ENCODE peak calls at places on chromosomes 5 and 9, in eight cellular contexts. M, W, Y, H, Z, N, B and R are unnamed samples.
A peak's percentile ranks its signal among the peaks of the same experiment; 100 is the strongest.

GRCh38 chr5:101977729-101978345 is 318.2 kb downstream of the SLCO4C1 start:
- DNase-seq in M (peak; percentile 56), W (peak; percentile 71), Y (no peak), H (no peak), Z (peak; percentile 54), N (no peak), B (no peak), R (no peak)

GRCh38 chr9:127950513-127951210 is 13.0 kb upstream of the DPM2 start:
- DNase-seq in M (no peak), W (no peak), Y (no peak), H (no peak), Z (no peak), N (no peak), B (peak; percentile 81), R (no peak)

GRCh38 chr9:109880276-109881169 is 100.5 kb downstream of the PALM2AKAP2 start:
- DNase-seq in M (peak; percentile 24), W (no peak), Y (no peak), H (no peak), Z (peak; percentile 28), N (no peak), B (no peak), R (peak; percentile 14)

GRCh38 chr9:102950341-102950740 is 44.8 kb upstream of the CYLC2 start:
- DNase-seq in M (no peak), W (no peak), Y (no peak), H (no peak), Z (no peak), N (no peak), B (no peak), R (no peak)

GRCh38 chr9:131227112-131228058 is 48.9 kb downstream of the FAM78A start:
- DNase-seq in M (peak; percentile 22), W (no peak), Y (no peak), H (no peak), Z (peak; percentile 50), N (no peak), B (peak; percentile 77), R (no peak)

GRCh38 chr5:37272564-37272963 is 23.4 kb upstream of the CPLANE1 start:
- DNase-seq in M (no peak), W (no peak), Y (no peak), H (no peak), Z (no peak), N (peak; percentile 50), B (no peak), R (no peak)

GRCh38 chr9:85971731-85972130 is 30.8 kb downstream of the NAA35 start:
- DNase-seq in M (peak; percentile 19), W (no peak), Y (no peak), H (no peak), Z (no peak), N (no peak), B (no peak), R (no peak)

GRCh38 chr5:155094455-155094854 is 80.9 kb downstream of the KIF4B start:
- DNase-seq in M (no peak), W (no peak), Y (no peak), H (no peak), Z (no peak), N (no peak), B (no peak), R (no peak)

GRCh38 chr9:127955294-127956015 is 17.8 kb upstream of the DPM2 start:
- DNase-seq in M (no peak), W (peak; percentile 86), Y (no peak), H (no peak), Z (peak; percentile 79), N (peak; percentile 85), B (peak; percentile 74), R (peak; percentile 70)

GRCh38 chr5:10354048-10354872 is 765 bp downstream of the MARCHF6 start:
- DNase-seq in M (peak; percentile 60), W (peak; percentile 50), Y (peak; percentile 59), H (no peak), Z (no peak), N (peak; percentile 60), B (peak; percentile 79), R (peak; percentile 42)

GRCh38 chr5:91297994-91298393 is 85.1 kb downstream of the ARRDC3 start:
- DNase-seq in M (no peak), W (no peak), Y (no peak), H (no peak), Z (no peak), N (no peak), B (no peak), R (no peak)

GRCh38 chr9:84146893-84147705 is 166.5 kb downstream of the RMI1 start:
- DNase-seq in M (no peak), W (no peak), Y (no peak), H (no peak), Z (no peak), N (no peak), B (no peak), R (no peak)

GRCh38 chr5:38249812-38250211 is 8.5 kb upstream of the EGFLAM start:
- DNase-seq in M (no peak), W (no peak), Y (no peak), H (no peak), Z (no peak), N (no peak), B (no peak), R (no peak)

GRCh38 chr5:156121234-156121633 is 205.7 kb upstream of the SGCD start:
- DNase-seq in M (peak; percentile 53), W (no peak), Y (no peak), H (no peak), Z (no peak), N (no peak), B (no peak), R (no peak)

GRCh38 chr5:153573326-153574033 is 83.0 kb downstream of the GRIA1 start:
- DNase-seq in M (no peak), W (no peak), Y (no peak), H (no peak), Z (no peak), N (peak; percentile 53), B (no peak), R (no peak)

GRCh38 chr5:2529371-2530100 is 221.9 kb downstream of the IRX2 start:
- DNase-seq in M (no peak), W (no peak), Y (no peak), H (no peak), Z (no peak), N (no peak), B (no peak), R (no peak)

GRCh38 chr5:36066540-36067210 is at the start of gene UGT3A2:
- DNase-seq in M (no peak), W (no peak), Y (no peak), H (no peak), Z (peak; percentile 44), N (no peak), B (no peak), R (no peak)

GRCh38 chr5:173730610-173731302 is 114.3 kb upstream of the BOD1 start:
- DNase-seq in M (no peak), W (no peak), Y (no peak), H (no peak), Z (no peak), N (no peak), B (no peak), R (no peak)

DNA sequence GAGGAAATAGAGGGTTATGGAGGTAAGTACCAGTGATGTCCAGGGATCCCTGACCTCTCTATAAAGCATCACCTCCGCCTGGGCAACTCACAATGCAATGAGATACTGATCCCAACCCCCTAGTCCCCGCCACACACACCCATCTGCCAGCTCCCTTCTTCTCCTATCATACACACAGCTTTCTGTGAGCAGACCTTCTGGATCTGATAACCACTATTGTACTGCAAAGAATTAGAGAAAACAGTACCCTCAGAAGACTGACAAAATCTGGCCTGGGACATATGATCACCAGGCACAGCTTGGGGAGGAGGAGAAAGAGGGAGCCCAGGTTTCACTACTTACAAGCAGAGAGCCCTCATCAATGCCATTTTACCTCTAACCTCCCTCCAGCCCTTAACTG is 249.0 kb downstream of the SEC61B start:
- DNase-seq in M (no peak), W (no peak), Y (no peak), H (no peak), Z (no peak), N (no peak), B (no peak), R (no peak)
- H3K9me3 ChIP-seq in M (no peaks in the 10 kb centered on the region), W (no peaks in the 10 kb centered on the region), Y (peaks cover 2% of the 10 kb centered on the region), H (no peaks in the 10 kb centered on the region), Z (no peaks in the 10 kb centered on the region), N (no peaks in the 10 kb centered on the region), B (no peaks in the 10 kb centered on the region), R (no peaks in the 10 kb centered on the region)

DNA sequence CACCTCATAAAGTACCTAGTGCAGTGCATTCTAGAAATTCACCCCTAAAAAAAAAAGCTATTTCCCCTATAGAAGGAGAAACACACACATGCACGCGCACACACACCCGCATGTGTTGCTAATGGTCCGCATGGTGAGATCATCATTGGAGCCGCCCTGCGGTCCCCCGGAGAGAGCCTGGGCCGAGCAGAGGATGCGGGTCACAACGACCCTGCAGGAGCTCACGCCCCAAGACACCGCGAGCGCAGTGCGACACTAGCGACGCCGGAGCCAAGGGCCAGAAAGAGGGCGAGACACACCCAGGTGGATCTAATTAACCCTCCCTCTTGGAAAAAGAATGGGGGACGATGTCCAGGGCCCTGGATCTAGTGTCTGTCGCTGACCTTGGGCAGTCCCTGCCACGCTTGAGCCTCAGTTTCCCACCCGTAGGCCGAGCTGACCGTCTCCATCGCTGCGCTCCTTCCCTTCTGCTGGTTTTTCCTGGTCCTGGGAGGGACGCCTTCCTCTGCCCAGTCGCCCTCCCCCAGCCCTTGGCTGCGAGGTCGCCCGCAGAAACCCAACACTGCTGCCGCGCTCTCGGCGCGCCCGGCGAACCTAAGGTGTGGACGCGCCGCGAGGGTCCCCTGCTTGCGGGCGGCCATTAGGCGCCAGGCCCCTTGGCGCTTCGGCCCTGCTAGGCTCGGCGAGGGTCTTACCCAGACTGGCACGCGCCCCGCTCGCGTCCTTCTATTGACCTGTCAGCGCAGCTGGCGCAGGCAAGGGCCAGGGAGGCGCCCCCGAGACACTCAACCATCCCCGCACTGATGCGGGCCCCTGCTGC is 47.6 kb upstream of the RNF20 start:
- DNase-seq in M (peak; percentile 45), W (no peak), Y (peak; percentile 65), H (no peak), Z (peak; percentile 81), N (peak; percentile 33), B (peak; percentile 71), R (no peak)
- H3K4me3 ChIP-seq in M (peak overlapping the region; percentile 6), W (no peak overlapping the region), Y (peak overlapping the region; percentile 14), H (peak overlapping the region; percentile 46), Z (peak overlapping the region; percentile 66), N (peak overlapping the region; percentile 50), B (peak overlapping the region; percentile 77), R (no peak overlapping the region)

GRCh38 chr5:178870411-178870810 is 10.7 kb downstream of the ZNF354B start:
- DNase-seq in M (no peak), W (no peak), Y (no peak), H (no peak), Z (no peak), N (no peak), B (no peak), R (no peak)
- H3K9me3 ChIP-seq in M (no peaks in the 10 kb centered on the region), W (no peaks in the 10 kb centered on the region), Y (peaks cover 18% of the 10 kb centered on the region), H (peaks cover 54% of the 10 kb centered on the region), Z (no peaks in the 10 kb centered on the region), N (peaks cover 57% of the 10 kb centered on the region), B (no peaks in the 10 kb centered on the region), R (peaks cover 47% of the 10 kb centered on the region)

GRCh38 chr5:50439221-50439620 is 1.9 kb downstream of the EMB start:
- DNase-seq in M (no peak), W (no peak), Y (no peak), H (no peak), Z (no peak), N (no peak), B (no peak), R (no peak)
- H3K4me3 ChIP-seq in M (no peak overlapping the region), W (no peak overlapping the region), Y (no peak overlapping the region), H (peak overlapping the region; percentile 64), Z (no peak overlapping the region), N (no peak overlapping the region), B (no peak overlapping the region), R (peak overlapping the region; percentile 73)